ENCODE peak calls at places on chromosome 3, in six cellular contexts. One of them, this sample, is unnamed.

GRCh38 chr3:41490360-41490759 is 291.1 kb downstream of the CTNNB1 start:
- DNase-seq in activated CD8-positive, alpha-beta memory T cell treated with anti-CD3 and anti-CD28 coated beads for 4 hours: no peak
- DNase-seq in KG1: no peak
- DNase-seq in AG04450: no peak
- DNase-seq in MV-4-11: no peak
- DNase-seq in AG10803: no peak
- DNase-seq in this sample: no peak

GRCh38 chr3:84904819-84905555 is 53.8 kb upstream of the CADM2 start:
- DNase-seq in AG10803: no peak
- DNase-seq in activated CD8-positive, alpha-beta memory T cell treated with anti-CD3 and anti-CD28 coated beads for 4 hours: no peak
- DNase-seq in MV-4-11: no peak
- DNase-seq in AG04450: no peak
- DNase-seq in KG1: no peak
- DNase-seq in this sample: no peak

GRCh38 chr3:150545419-150546225 is 674 bp downstream of the SERP1 start:
- DNase-seq in MV-4-11: no peak
- DNase-seq in activated CD8-positive, alpha-beta memory T cell treated with anti-CD3 and anti-CD28 coated beads for 4 hours: no peak
- DNase-seq in AG04450: no peak
- DNase-seq in KG1: no peak
- DNase-seq in AG10803: peak
- DNase-seq in this sample: peak

GRCh38 chr3:38468811-38469210 is 15.1 kb downstream of the ACVR2B start:
- DNase-seq in activated CD8-positive, alpha-beta memory T cell treated with anti-CD3 and anti-CD28 coated beads for 4 hours: no peak
- DNase-seq in AG10803: no peak
- DNase-seq in MV-4-11: no peak
- DNase-seq in AG04450: no peak
- DNase-seq in KG1: no peak
- DNase-seq in this sample: no peak

GRCh38 chr3:47536967-47537366 is 23.5 kb upstream of the ELP6 start:
- DNase-seq in activated CD8-positive, alpha-beta memory T cell treated with anti-CD3 and anti-CD28 coated beads for 4 hours: no peak
- DNase-seq in MV-4-11: no peak
- DNase-seq in AG10803: no peak
- DNase-seq in AG04450: no peak
- DNase-seq in KG1: no peak
- DNase-seq in this sample: no peak

GRCh38 chr3:100096866-100097265 is 17.4 kb downstream of the FILIP1L start:
- DNase-seq in AG10803: no peak
- DNase-seq in MV-4-11: no peak
- DNase-seq in AG04450: no peak
- DNase-seq in KG1: no peak
- DNase-seq in activated CD8-positive, alpha-beta memory T cell treated with anti-CD3 and anti-CD28 coated beads for 4 hours: no peak
- DNase-seq in this sample: peak

GRCh38 chr3:99023590-99024192 is 122.2 kb upstream of the DCBLD2 start:
- DNase-seq in KG1: no peak
- DNase-seq in activated CD8-positive, alpha-beta memory T cell treated with anti-CD3 and anti-CD28 coated beads for 4 hours: no peak
- DNase-seq in AG10803: peak
- DNase-seq in MV-4-11: no peak
- DNase-seq in AG04450: peak
- DNase-seq in this sample: peak

GRCh38 chr3:188646592-188646991 is 492.6 kb downstream of the LPP start:
- DNase-seq in activated CD8-positive, alpha-beta memory T cell treated with anti-CD3 and anti-CD28 coated beads for 4 hours: no peak
- DNase-seq in MV-4-11: peak
- DNase-seq in KG1: peak
- DNase-seq in AG04450: no peak
- DNase-seq in AG10803: no peak
- DNase-seq in this sample: peak

GRCh38 chr3:45499529-45499928 is 95.0 kb upstream of the LIMD1 start:
- DNase-seq in MV-4-11: peak
- DNase-seq in AG04450: no peak
- DNase-seq in KG1: no peak
- DNase-seq in AG10803: peak
- DNase-seq in activated CD8-positive, alpha-beta memory T cell treated with anti-CD3 and anti-CD28 coated beads for 4 hours: no peak
- DNase-seq in this sample: peak

GRCh38 chr3:98021821-98022220 is 13.3 kb downstream of the GABRR3 start:
- DNase-seq in AG04450: peak
- DNase-seq in activated CD8-positive, alpha-beta memory T cell treated with anti-CD3 and anti-CD28 coated beads for 4 hours: no peak
- DNase-seq in AG10803: peak
- DNase-seq in KG1: no peak
- DNase-seq in MV-4-11: peak
- DNase-seq in this sample: no peak

GRCh38 chr3:113498221-113499005 is 16.5 kb downstream of the SPICE1 start:
- DNase-seq in KG1: no peak
- DNase-seq in MV-4-11: no peak
- DNase-seq in AG04450: peak
- DNase-seq in activated CD8-positive, alpha-beta memory T cell treated with anti-CD3 and anti-CD28 coated beads for 4 hours: no peak
- DNase-seq in AG10803: peak
- DNase-seq in this sample: no peak

This sample was measured in NB4.